ENCODE peak calls at places on chromosomes 6 and 20, in nine cellular contexts. J is body of pancreas, X is mammary epithelial cell, A is HFF-Myc, V is brain microvascular endothelial cell, G is epithelial cell of esophagus, K is GM20000, Q is nephron progenitor cell, W is Calu3. S is an unnamed sample.

GRCh38 chr20:47748851-47749250 is 36.4 kb downstream of the SULF2 start:
- DNase-seq in K (no peak), Q (no peak), W (no peak), A (no peak), V (no peak), J (no peak), X (no peak), G (no peak), S (no peak)

GRCh38 chr20:57748601-57749130 is 38.9 kb upstream of the PMEPA1 start:
- DNase-seq in G (peak), V (peak), W (peak), Q (no peak), A (peak), X (peak), K (peak), J (peak), S (peak)

GRCh38 chr6:139977887-139978332 is 603.5 kb upstream of the CITED2 start:
- DNase-seq in X (peak), G (peak), V (peak), K (no peak), W (peak), J (peak), Q (no peak), A (no peak), S (no peak)

GRCh38 chr20:21702553-21703467 is 2.7 kb upstream of the PAX1 start:
- DNase-seq in G (no peak), A (peak), J (peak), V (peak), W (no peak), Q (peak), K (peak), X (peak), S (no peak)

GRCh38 chr6:36874016-36874442 is 574 bp downstream of the PPIL1 start:
- DNase-seq in A (no peak), J (peak), K (no peak), V (no peak), G (peak), W (no peak), Q (no peak), X (no peak), S (no peak)

GRCh38 chr6:93516441-93516840 is 97.1 kb upstream of the EPHA7 start:
- DNase-seq in K (no peak), J (no peak), A (no peak), Q (no peak), X (no peak), V (no peak), G (no peak), W (no peak), S (no peak)

GRCh38 chr6:147202516-147203310 is 1.5 kb upstream of the STXBP5 start:
- DNase-seq in J (peak), Q (peak), A (peak), X (peak), W (peak), G (peak), K (peak), V (peak), S (peak)

GRCh38 chr6:71347119-71347518 is 58.5 kb downstream of the OGFRL1 start:
- DNase-seq in J (peak), Q (no peak), W (no peak), V (no peak), G (no peak), X (no peak), K (no peak), A (no peak), S (no peak)

GRCh38 chr6:35972471-35972985 is 51.6 kb upstream of the SRPK1 start:
- DNase-seq in X (no peak), J (no peak), V (no peak), K (no peak), Q (peak), G (no peak), A (no peak), W (peak), S (no peak)

GRCh38 chr6:167549187-167549586 is 224.3 kb downstream of the TTLL2 start:
- DNase-seq in G (no peak), K (no peak), W (no peak), V (no peak), A (no peak), Q (no peak), X (no peak), J (no peak), S (peak)

GRCh38 chr6:105799051-105799450 is 287.1 kb upstream of the PRDM1 start:
- DNase-seq in A (no peak), W (no peak), X (no peak), V (no peak), J (peak), Q (no peak), G (no peak), K (no peak), S (no peak)

GRCh38 chr6:99589290-99589672 is 17.4 kb upstream of the PRDM13 start:
- DNase-seq in W (peak), G (no peak), Q (peak), X (no peak), A (no peak), J (no peak), K (no peak), V (no peak), S (no peak)

GRCh38 chr20:63101781-63102719 is 95.3 kb upstream of the BHLHE23 start:
- DNase-seq in J (peak), G (peak), K (peak), A (no peak), X (peak), V (peak), W (no peak), Q (peak), S (no peak)

GRCh38 chr6:14754636-14755513 is 491.0 kb upstream of the JARID2 start:
- DNase-seq in Q (no peak), W (no peak), V (no peak), J (no peak), X (no peak), K (no peak), G (no peak), A (no peak), S (no peak)

GRCh38 chr6:161353208-161353613 is 79.3 kb upstream of the AGPAT4 start:
- DNase-seq in G (peak), X (peak), Q (peak), W (no peak), J (no peak), A (peak), V (no peak), K (no peak), S (no peak)
- TF ChIP-seq CTCF in G (peak), X (peak), Q (peak), W (no peak), J (peak), A (no peak), V (peak), K (no peak), S (no peak)

DNA sequence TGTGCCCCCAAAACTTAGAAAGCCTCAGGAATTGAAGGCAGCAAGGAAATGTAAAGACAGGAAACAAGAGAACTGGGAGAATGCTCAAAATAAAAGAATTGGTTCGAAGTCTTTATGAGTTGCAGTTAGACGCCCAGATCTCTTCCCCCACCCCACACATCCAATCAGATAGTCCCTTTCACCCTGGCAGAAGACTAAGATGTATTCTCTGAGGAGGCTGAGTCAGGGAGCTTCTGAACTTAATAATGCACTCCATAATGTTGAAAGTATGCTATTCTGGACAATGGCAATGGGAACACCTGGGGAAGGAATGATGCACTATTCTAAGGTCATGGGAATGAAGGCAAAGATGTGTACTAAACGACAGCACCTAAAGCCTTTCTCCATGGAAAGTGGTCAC is 173.6 kb downstream of the MTFR2 start:
- DNase-seq in W (no peak), A (no peak), J (no peak), G (no peak), V (no peak), Q (no peak), X (no peak), K (no peak), S (no peak)
- TF ChIP-seq CTCF in W (no peak), A (no peak), J (no peak), G (no peak), V (no peak), Q (no peak), X (no peak), K (no peak), S (no peak)

DNA sequence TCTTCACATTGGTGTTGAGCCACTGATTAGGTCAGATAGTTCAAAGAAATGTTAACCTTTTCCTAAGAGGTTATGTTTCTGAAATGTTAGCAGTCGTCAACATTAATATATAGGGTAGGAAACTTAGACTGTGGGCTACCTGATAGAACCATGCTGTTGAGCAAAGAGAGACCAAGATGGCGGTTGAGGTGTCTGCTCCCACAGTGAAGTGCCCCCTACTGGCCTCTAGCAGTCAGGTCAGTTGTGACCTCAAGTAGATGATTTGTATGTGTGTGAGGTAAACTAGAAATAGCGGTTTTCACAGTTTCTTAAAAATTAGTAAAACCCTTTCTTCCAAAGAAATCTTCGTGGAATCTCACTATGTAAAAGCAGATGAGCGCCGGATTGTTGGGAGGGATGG is 40.3 kb downstream of the MTHFD1L start:
- DNase-seq in K (no peak), W (no peak), V (no peak), X (no peak), A (no peak), G (no peak), J (no peak), Q (no peak), S (no peak)
- TF ChIP-seq CTCF in K (no peak), W (no peak), V (peak), X (peak), A (peak), G (peak), J (no peak), Q (peak), S (peak)

GRCh38 chr6:142433419-142433818 is 131.6 kb downstream of the ADGRG6 start:
- DNase-seq in K (no peak), V (no peak), X (no peak), J (no peak), G (no peak), A (no peak), W (no peak), Q (no peak), S (no peak)
- TF ChIP-seq CTCF in K (no peak), V (no peak), X (no peak), J (no peak), G (no peak), A (no peak), W (no peak), Q (no peak), S (no peak)

GRCh38 chr20:61458146-61458746 is 206.2 kb downstream of the CDH4 start:
- DNase-seq in W (no peak), Q (no peak), K (no peak), V (no peak), G (no peak), X (no peak), J (no peak), A (no peak), S (no peak)
- TF ChIP-seq CTCF in W (no peak), Q (no peak), K (no peak), V (no peak), G (no peak), X (no peak), J (no peak), A (no peak), S (no peak)